ENCODE peak calls at places on chromosome 12, in nine cellular contexts. S, A, G, H, N, V, K, P and U are unnamed samples.

GRCh38 chr12:121942145-121942718 is 23.8 kb downstream of the CFAP251 start:
- DNase-seq in S (no peak), A (peak), G (peak), H (no peak), N (peak), V (peak), K (no peak), P (peak), U (no peak)

GRCh38 chr12:25276199-25276937 is 25.6 kb upstream of the KRAS start:
- DNase-seq in S (no peak), A (peak), G (peak), H (peak), N (peak), V (peak), K (no peak), P (peak), U (no peak)

GRCh38 chr12:57456145-57456700 is 1.1 kb downstream of the INHBE start:
- DNase-seq in S (no peak), A (peak), G (peak), H (peak), N (peak), V (peak), K (peak), P (peak), U (no peak)

GRCh38 chr12:116592731-116593130 is 33.5 kb downstream of the MAP1LC3B2 start:
- DNase-seq in S (no peak), A (peak), G (no peak), H (no peak), N (no peak), V (no peak), K (no peak), P (peak), U (no peak)

GRCh38 chr12:42946776-42947435 is 357.4 kb upstream of the PRICKLE1 start:
- DNase-seq in S (no peak), A (peak), G (no peak), H (no peak), N (peak), V (no peak), K (no peak), P (no peak), U (no peak)

GRCh38 chr12:124599074-124599999 is 31.9 kb upstream of the NCOR2 start:
- DNase-seq in S (no peak), A (peak), G (peak), H (peak), N (peak), V (peak), K (no peak), P (peak), U (no peak)

GRCh38 chr12:42180990-42181611 is 36.4 kb upstream of the GXYLT1 start:
- DNase-seq in S (no peak), A (peak), G (peak), H (no peak), N (peak), V (peak), K (no peak), P (no peak), U (no peak)

GRCh38 chr12:14993117-14993516 is 20.3 kb downstream of the PDE6H start:
- DNase-seq in S (no peak), A (no peak), G (no peak), H (no peak), N (no peak), V (no peak), K (no peak), P (no peak), U (no peak)

GRCh38 chr12:25307818-25308217 is 57.1 kb upstream of the KRAS start:
- DNase-seq in S (no peak), A (peak), G (no peak), H (no peak), N (no peak), V (no peak), K (no peak), P (no peak), U (no peak)

GRCh38 chr12:92036771-92037453 is 108.7 kb downstream of the BTG1 start:
- DNase-seq in S (no peak), A (peak), G (peak), H (peak), N (peak), V (peak), K (no peak), P (peak), U (no peak)

GRCh38 chr12:54830199-54830598 is 24.1 kb upstream of the MUCL1 start:
- DNase-seq in S (no peak), A (no peak), G (no peak), H (no peak), N (no peak), V (no peak), K (no peak), P (no peak), U (no peak)

GRCh38 chr12:94745562-94745961 is 95.2 kb upstream of the TMCC3 start:
- DNase-seq in S (no peak), A (no peak), G (no peak), H (no peak), N (no peak), V (no peak), K (no peak), P (no peak), U (no peak)

GRCh38 chr12:69873429-69873828 is 48.4 kb downstream of the MYRFL start:
- DNase-seq in S (no peak), A (peak), G (peak), H (no peak), N (peak), V (no peak), K (no peak), P (peak), U (no peak)

GRCh38 chr12:24596768-24597388 is 352.0 kb downstream of the BCAT1 start:
- DNase-seq in S (no peak), A (peak), G (peak), H (no peak), N (peak), V (peak), K (peak), P (peak), U (no peak)

GRCh38 chr12:78392918-78393317 is 471.7 kb upstream of the SYT1 start:
- DNase-seq in S (no peak), A (peak), G (peak), H (no peak), N (peak), V (peak), K (no peak), P (peak), U (no peak)

GRCh38 chr12:109440851-109441490 is 36.1 kb downstream of the KCTD10 start:
- DNase-seq in S (no peak), A (no peak), G (peak), H (no peak), N (peak), V (no peak), K (peak), P (peak), U (no peak)

GRCh38 chr12:44464180-44464579 is 411.9 kb downstream of the NELL2 start:
- DNase-seq in S (no peak), A (no peak), G (no peak), H (no peak), N (no peak), V (no peak), K (no peak), P (no peak), U (no peak)

GRCh38 chr12:44459569-44459968 is 416.5 kb downstream of the NELL2 start:
- DNase-seq in S (no peak), A (no peak), G (no peak), H (no peak), N (no peak), V (no peak), K (no peak), P (no peak), U (no peak)

GRCh38 chr12:44462729-44463128 is 413.4 kb downstream of the NELL2 start:
- DNase-seq in S (no peak), A (no peak), G (no peak), H (no peak), N (no peak), V (no peak), K (no peak), P (no peak), U (no peak)

GRCh38 chr12:44465139-44465538 is 411.0 kb downstream of the NELL2 start:
- DNase-seq in S (no peak), A (no peak), G (no peak), H (no peak), N (no peak), V (no peak), K (peak), P (no peak), U (no peak)
- TF ChIP-seq CTCF in S (no peak), A (no peak), G (no peak), H (no peak), N (no peak), V (no peak), K (no peak), P (no peak), U (peak)

DNA sequence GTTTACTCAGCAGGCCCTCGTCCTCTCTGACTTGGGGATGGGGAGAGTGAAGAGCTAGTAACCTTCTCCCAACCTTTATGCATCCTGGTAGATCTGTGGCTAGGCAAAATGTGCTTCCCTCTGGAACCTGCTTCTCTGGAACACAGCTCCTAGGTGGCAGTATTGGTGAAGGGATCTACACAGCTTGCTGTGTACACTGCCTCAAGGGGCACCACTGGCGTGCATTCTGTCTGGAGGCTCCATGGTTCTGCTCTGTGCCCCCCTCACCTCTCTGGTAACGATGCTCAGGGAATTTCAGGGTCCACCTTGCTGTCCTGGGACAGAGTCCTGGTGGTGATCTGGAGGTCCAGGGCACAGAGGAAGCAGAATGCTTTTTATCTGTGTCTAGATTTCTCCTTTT is 43.5 kb upstream of the KCNA5 start:
- DNase-seq in S (no peak), A (no peak), G (no peak), H (no peak), N (no peak), V (no peak), K (no peak), P (no peak), U (no peak)
- TF ChIP-seq CTCF in S (no peak), A (peak), G (no peak), H (no peak), N (no peak), V (no peak), K (no peak), P (no peak), U (no peak)

GRCh38 chr12:119036878-119037493 is 55.6 kb downstream of the SRRM4 start:
- DNase-seq in S (no peak), A (peak), G (peak), H (peak), N (no peak), V (no peak), K (peak), P (no peak), U (no peak)
- TF ChIP-seq CTCF in S (peak), A (peak), G (peak), H (peak), N (peak), V (peak), K (peak), P (peak), U (peak)

GRCh38 chr12:30754750-30755394 is at the start of gene CAPRIN2:
- DNase-seq in S (peak), A (peak), G (peak), H (peak), N (peak), V (peak), K (peak), P (peak), U (peak)
- TF ChIP-seq CTCF in S (peak), A (no peak), G (no peak), H (peak), N (peak), V (peak), K (peak), P (peak), U (peak)

DNA sequence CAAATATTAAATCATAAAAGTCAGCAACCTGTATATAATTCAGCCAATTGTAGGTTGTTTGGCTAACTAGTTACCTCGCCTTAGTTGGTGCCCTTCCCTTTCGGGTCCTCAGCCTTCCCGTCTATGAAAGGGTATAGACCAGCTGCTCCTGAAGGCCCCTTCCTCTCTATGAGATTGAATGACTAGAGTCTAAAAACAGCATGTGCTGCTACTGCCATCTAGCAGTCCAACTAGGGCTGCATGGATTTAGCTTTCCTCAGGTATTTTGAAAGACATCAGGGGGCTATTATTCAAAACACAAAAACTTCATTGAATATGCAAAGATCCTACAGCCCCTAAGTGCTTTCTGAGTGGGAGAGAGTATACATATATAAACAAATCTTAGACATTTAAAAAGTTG is 37.0 kb upstream of the TMEM263 start:
- DNase-seq in S (no peak), A (peak), G (peak), H (peak), N (no peak), V (peak), K (peak), P (peak), U (no peak)
- TF ChIP-seq CTCF in S (peak), A (peak), G (peak), H (peak), N (peak), V (peak), K (peak), P (peak), U (peak)